ENCODE peak calls at places on chromosomes 3 and 15, in eight cellular contexts. I is BE2C, H is OCI-LY7, Z is Caco-2, N is mammary epithelial cell, W is colonic mucosa, C is vagina, B is lower lobe of right lung. F is an unnamed sample.
A peak's percentile ranks its signal among the peaks of the same experiment; 100 is the strongest.

GRCh38 chr3:16653712-16654111 is 48.5 kb upstream of the DAZL start:
- DNase-seq in I (no peak), B (no peak), Z (no peak), H (no peak), W (no peak), N (no peak), C (no peak), F (no peak)

GRCh38 chr3:12139111-12139511 is 19.6 kb downstream of the TIMP4 start:
- DNase-seq in W (no peak), I (no peak), N (no peak), C (no peak), H (peak; percentile 6), Z (peak; percentile 64), B (no peak), F (peak; percentile 64)

GRCh38 chr3:58274027-58274614 is 31.9 kb upstream of the RPP14 start:
- DNase-seq in C (no peak), W (peak; percentile 7), I (no peak), B (no peak), N (no peak), H (no peak), Z (no peak), F (no peak)

GRCh38 chr3:68123231-68123630 is 468.8 kb upstream of the SUCLG2 start:
- DNase-seq in Z (no peak), N (no peak), W (no peak), H (no peak), I (no peak), C (no peak), B (no peak), F (no peak)

GRCh38 chr3:13215940-13216546 is 142.8 kb upstream of the IQSEC1 start:
- DNase-seq in W (no peak), I (no peak), B (no peak), Z (no peak), H (no peak), N (peak; percentile 72), C (no peak), F (no peak)

GRCh38 chr3:55888282-55888855 is 401.3 kb upstream of the WNT5A start:
- DNase-seq in I (no peak), Z (no peak), W (no peak), B (no peak), C (no peak), H (no peak), N (no peak), F (peak; percentile 44)

GRCh38 chr15:83312046-83312445 is 27.6 kb upstream of the BNC1 start:
- DNase-seq in W (no peak), I (no peak), Z (no peak), B (no peak), C (no peak), H (no peak), N (peak; percentile 96), F (no peak)

GRCh38 chr15:31256385-31257265 is 70.0 kb upstream of the KLF13 start:
- DNase-seq in I (no peak), B (no peak), C (no peak), W (no peak), H (no peak), Z (no peak), N (no peak), F (no peak)

GRCh38 chr15:82535566-82536408 is 4.5 kb downstream of the RPS17 start:
- DNase-seq in B (no peak), H (no peak), N (no peak), Z (no peak), I (no peak), C (peak; percentile 83), W (no peak), F (no peak)

GRCh38 chr3:177563792-177564191 is 366.5 kb upstream of the TBL1XR1 start:
- DNase-seq in Z (no peak), W (no peak), B (no peak), I (no peak), H (no peak), C (no peak), N (no peak), F (no peak)

GRCh38 chr15:26772588-26773484 is at the start of gene GABRB3:
- DNase-seq in I (peak; percentile 93), N (no peak), W (peak; percentile 25), C (no peak), H (no peak), B (peak; percentile 55), Z (no peak), F (no peak)

GRCh38 chr3:71251156-71251775 is 332.3 kb downstream of the FOXP1 start:
- DNase-seq in N (no peak), C (peak; percentile 25), Z (peak; percentile 41), W (no peak), B (no peak), I (no peak), H (no peak), F (no peak)

GRCh38 chr3:58723197-58723596 is 56.6 kb upstream of the FAM3D start:
- DNase-seq in Z (no peak), I (no peak), N (no peak), C (no peak), B (no peak), W (no peak), H (no peak), F (no peak)

GRCh38 chr3:187985636-187986035 is 168.3 kb upstream of the LPP start:
- DNase-seq in C (no peak), H (no peak), I (no peak), W (no peak), B (no peak), Z (no peak), N (no peak), F (no peak)

GRCh38 chr3:68033850-68034249 is 379.4 kb upstream of the SUCLG2 start:
- DNase-seq in C (no peak), W (no peak), I (no peak), N (no peak), Z (no peak), B (no peak), H (no peak), F (no peak)

GRCh38 chr15:74399511-74400312 is 32.3 kb upstream of the CYP11A1 start:
- DNase-seq in H (peak; percentile 69), C (no peak), N (peak; percentile 59), Z (no peak), I (no peak), B (no peak), W (no peak), F (peak; percentile 73)

GRCh38 chr3:123440181-123440580 is 8.7 kb downstream of the ADCY5 start:
- DNase-seq in C (no peak), H (no peak), B (no peak), Z (no peak), W (no peak), I (no peak), N (no peak), F (no peak)

GRCh38 chr3:45145681-45146614 is at the start of gene CDCP1:
- DNase-seq in B (peak; percentile 64), Z (peak; percentile 65), I (no peak), C (no peak), N (peak; percentile 74), H (no peak), W (peak; percentile 83), F (no peak)

GRCh38 chr3:28916713-28917499 is 364.0 kb upstream of the RBMS3 start:
- DNase-seq in W (peak; percentile 32), B (peak; percentile 42), Z (peak; percentile 9), C (no peak), I (peak; percentile 60), N (peak; percentile 52), H (peak; percentile 2), F (peak; percentile 85)

GRCh38 chr15:36426696-36427095 is 152.7 kb upstream of the CDIN1 start:
- DNase-seq in B (no peak), H (no peak), I (no peak), W (no peak), C (no peak), Z (no peak), N (no peak), F (no peak)

GRCh38 chr3:45199837-45200648 is 26.0 kb downstream of the TMEM158 start:
- DNase-seq in H (no peak), C (no peak), N (peak; percentile 99), B (no peak), W (peak; percentile 56), I (no peak), Z (peak; percentile 68), F (peak; percentile 65)

GRCh38 chr3:46411271-46411670 is 4.2 kb downstream of the CCRL2 start:
- DNase-seq in Z (no peak), I (no peak), W (no peak), B (no peak), H (no peak), N (no peak), C (no peak), F (no peak)
- H3K4me1 ChIP-seq in Z (peaks cover 11% of the 10 kb centered on the region), I (no peaks in the 10 kb centered on the region), W (peaks cover 3% of the 10 kb centered on the region), B (peaks cover 79% of the 10 kb centered on the region), H (peaks cover 49% of the 10 kb centered on the region), N (no peaks in the 10 kb centered on the region), C (peaks cover 23% of the 10 kb centered on the region), F (no peaks in the 10 kb centered on the region)

DNA sequence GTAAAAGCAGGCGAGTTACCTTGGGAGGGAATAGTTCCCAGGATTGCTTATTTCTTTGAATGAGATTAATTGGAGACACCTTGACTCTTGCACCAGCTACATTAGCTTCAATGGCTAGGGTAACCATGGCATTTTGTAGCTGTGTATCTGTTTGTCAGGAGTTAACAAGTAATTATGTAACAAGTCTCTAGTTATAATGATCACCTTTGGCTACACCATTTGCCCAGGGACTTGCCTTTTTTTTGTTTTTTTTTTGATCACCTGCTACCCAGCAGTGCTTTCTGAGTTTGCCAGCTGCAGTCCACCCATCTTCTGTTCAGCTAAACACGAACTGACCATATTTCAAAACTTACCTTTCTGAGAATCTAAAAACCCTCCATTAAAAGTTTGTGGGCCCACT is 2.2 kb downstream of the MED12L start:
- DNase-seq in C (no peak), B (no peak), I (no peak), W (no peak), N (no peak), Z (no peak), H (peak; percentile 7), F (no peak)
- H3K4me3 ChIP-seq in C (peak overlapping the region; percentile 68), B (no peak overlapping the region), I (peak overlapping the region; percentile 73), W (no peak overlapping the region), N (no peak overlapping the region), Z (no peak overlapping the region), H (peak overlapping the region; percentile 88), F (no peak overlapping the region)

GRCh38 chr3:169244119-169244864 is 419.2 kb downstream of the MECOM start:
- DNase-seq in H (no peak), C (no peak), W (no peak), N (no peak), Z (no peak), B (no peak), I (peak; percentile 22), F (peak; percentile 63)

GRCh38 chr3:169241575-169241927 is 422.0 kb downstream of the MECOM start:
- DNase-seq in I (no peak), Z (no peak), C (no peak), B (no peak), N (peak; percentile 26), H (no peak), W (no peak), F (peak; percentile 74)

GRCh38 chr3:169243579-169243978 is 419.9 kb downstream of the MECOM start:
- DNase-seq in C (no peak), N (no peak), B (no peak), Z (no peak), H (no peak), I (no peak), W (no peak), F (no peak)

GRCh38 chr3:169241928-169242751 is 421.4 kb downstream of the MECOM start:
- DNase-seq in C (no peak), B (peak; percentile 53), I (peak; percentile 50), N (peak; percentile 30), H (no peak), Z (no peak), W (no peak), F (peak; percentile 76)

GRCh38 chr3:169243122-169243521 is 420.4 kb downstream of the MECOM start:
- DNase-seq in N (no peak), W (no peak), Z (no peak), C (no peak), H (no peak), I (no peak), B (no peak), F (peak; percentile 83)
- H3K4me1 ChIP-seq in N (peaks cover 8% of the 10 kb centered on the region), W (no peaks in the 10 kb centered on the region), Z (no peaks in the 10 kb centered on the region), C (peaks cover 29% of the 10 kb centered on the region), H (no peaks in the 10 kb centered on the region), I (peaks cover 5% of the 10 kb centered on the region), B (peaks cover 8% of the 10 kb centered on the region), F (peaks cover 67% of the 10 kb centered on the region)

GRCh38 chr3:37991109-37991508 is 523 bp downstream of the VILL start:
- DNase-seq in W (no peak), H (no peak), Z (no peak), I (no peak), B (no peak), C (no peak), N (no peak), F (no peak)
- H3K4me3 ChIP-seq in W (peak overlapping the region; percentile 31), H (no peak overlapping the region), Z (no peak overlapping the region), I (no peak overlapping the region), B (peak overlapping the region; percentile 19), C (no peak overlapping the region), N (no peak overlapping the region), F (no peak overlapping the region)